ENCODE peak calls at places on chromosomes 7 and 10, in five cellular contexts. P is AG20443, N is Kasumi-1, B is NCI-H774, H is fibroblast of mammary gland. I is an unnamed sample.

GRCh38 chr10:23512355-23513058 is 73.6 kb downstream of the OTUD1 start:
- DNase-seq in P (no peak), N (no peak), B (no peak), H (peak; percentile 81), I (no peak)

GRCh38 chr10:13732485-13732884 is 145.7 kb downstream of the PRPF18 start:
- DNase-seq in P (no peak), N (no peak), B (no peak), H (no peak), I (no peak)

GRCh38 chr7:94510582-94511456 is 1.2 kb downstream of the CASD1 start:
- DNase-seq in P (peak; percentile 65), N (peak; percentile 21), B (peak; percentile 39), H (peak; percentile 16), I (peak; percentile 72)

GRCh38 chr10:131646551-131647525 is 254.0 kb upstream of the PPP2R2D start:
- DNase-seq in P (no peak), N (no peak), B (no peak), H (no peak), I (no peak)

GRCh38 chr10:4043897-4044296 is 258.9 kb upstream of the KLF6 start:
- DNase-seq in P (no peak), N (peak; percentile 62), B (no peak), H (no peak), I (no peak)

GRCh38 chr7:127650842-127651555 is 995 bp upstream of the SND1 start:
- DNase-seq in P (no peak), N (peak; percentile 47), B (peak; percentile 40), H (peak; percentile 39), I (peak; percentile 44)

GRCh38 chr7:32170838-32171237 is 100.6 kb upstream of the PDE1C start:
- DNase-seq in P (no peak), N (peak; percentile 16), B (no peak), H (no peak), I (no peak)

GRCh38 chr10:18140149-18140956 is at the start of gene CACNB2:
- DNase-seq in P (peak; percentile 66), N (no peak), B (no peak), H (peak; percentile 66), I (no peak)

GRCh38 chr10:79230563-79231249 is 116.6 kb upstream of the PPIF start:
- DNase-seq in P (no peak), N (no peak), B (no peak), H (no peak), I (peak; percentile 58)

GRCh38 chr10:56823849-56824248 is 462.8 kb upstream of the ZWINT start:
- DNase-seq in P (no peak), N (peak; percentile 63), B (no peak), H (no peak), I (peak; percentile 56)

GRCh38 chr7:135508853-135509588 is 881 bp downstream of the CNOT4 start:
- DNase-seq in P (peak; percentile 19), N (peak; percentile 63), B (no peak), H (peak; percentile 35), I (peak; percentile 81)